ENCODE peak calls at places on chromosomes 1 and 21, in ten cellular contexts. F is GF-D8, B is T-helper 22 cell, A is RPMI8226, D is AG09309, J is GOT3, P is GM13976, Y is colonic mucosa, V is H9, T is NCI-H748 treated with DMSO at 0.1 percent for 48 hours. S is an unnamed sample.

GRCh38 chr21:45618846-45619485 is 24.6 kb upstream of the PCBP3 start:
- DNase-seq in F (no peak), B (no peak), A (no peak), D (no peak), J (no peak), P (no peak), Y (no peak), V (peak), T (no peak), S (no peak)

GRCh38 chr1:228101614-228101993 is 1.5 kb downstream of the C1orf35 start:
- DNase-seq in F (no peak), B (no peak), A (no peak), D (no peak), J (no peak), P (no peak), Y (peak), V (no peak), T (no peak), S (no peak)

GRCh38 chr21:25489673-25490072 is 117.6 kb downstream of the MRPL39 start:
- DNase-seq in F (no peak), B (no peak), A (no peak), D (no peak), J (no peak), P (no peak), Y (no peak), V (no peak), T (no peak), S (no peak)

GRCh38 chr21:32772281-32773047 is 909 bp upstream of the PAXBP1 start:
- DNase-seq in F (peak), B (peak), A (peak), D (no peak), J (no peak), P (peak), Y (peak), V (no peak), T (peak), S (peak)

GRCh38 chr1:230542054-230542453 is 100.2 kb upstream of the COG2 start:
- DNase-seq in F (no peak), B (no peak), A (no peak), D (no peak), J (no peak), P (no peak), Y (no peak), V (no peak), T (no peak), S (no peak)

GRCh38 chr21:31520506-31521163 is 138.9 kb upstream of the SOD1 start:
- DNase-seq in F (no peak), B (no peak), A (no peak), D (no peak), J (no peak), P (no peak), Y (no peak), V (no peak), T (peak), S (no peak)

GRCh38 chr1:241411776-241412338 is 54.9 kb upstream of the RGS7 start:
- DNase-seq in F (no peak), B (no peak), A (no peak), D (peak), J (no peak), P (no peak), Y (no peak), V (no peak), T (no peak), S (no peak)

GRCh38 chr1:205748398-205749093 is 1.4 kb downstream of the NUCKS1 start:
- DNase-seq in F (no peak), B (no peak), A (peak), D (peak), J (no peak), P (no peak), Y (peak), V (no peak), T (no peak), S (peak)

GRCh38 chr1:6016191-6016865 is 24.1 kb upstream of the NPHP4 start:
- DNase-seq in F (no peak), B (no peak), A (no peak), D (no peak), J (no peak), P (no peak), Y (no peak), V (no peak), T (no peak), S (no peak)

GRCh38 chr1:28104866-28105467 is 16.6 kb upstream of the EYA3 start:
- DNase-seq in F (no peak), B (no peak), A (no peak), D (no peak), J (no peak), P (no peak), Y (peak), V (peak), T (no peak), S (peak)

GRCh38 chr1:201495447-201496295 is 11.3 kb downstream of the CSRP1 start:
- DNase-seq in F (no peak), B (no peak), A (no peak), D (no peak), J (no peak), P (no peak), Y (peak), V (no peak), T (no peak), S (peak)

GRCh38 chr1:112517231-112517630 is 8.5 kb downstream of the WNT2B start:
- DNase-seq in F (no peak), B (no peak), A (no peak), D (no peak), J (no peak), P (no peak), Y (no peak), V (no peak), T (no peak), S (no peak)

GRCh38 chr1:111738436-111739221 is 566 bp downstream of the INKA2 start:
- DNase-seq in F (peak), B (peak), A (peak), D (no peak), J (peak), P (peak), Y (peak), V (peak), T (peak), S (peak)

GRCh38 chr1:199113265-199113869 is 474.5 kb downstream of the PTPRC start:
- DNase-seq in F (peak), B (no peak), A (peak), D (peak), J (peak), P (no peak), Y (peak), V (peak), T (peak), S (peak)

GRCh38 chr1:56409112-56409691 is 170.2 kb downstream of the PLPP3 start:
- DNase-seq in F (no peak), B (no peak), A (peak), D (no peak), J (no peak), P (peak), Y (peak), V (peak), T (no peak), S (peak)

GRCh38 chr1:44995467-44996238 is 9.3 kb upstream of the EIF2B3 start:
- DNase-seq in F (no peak), B (no peak), A (no peak), D (no peak), J (no peak), P (no peak), Y (no peak), V (no peak), T (no peak), S (no peak)

GRCh38 chr1:224506141-224506814 is 71.7 kb upstream of the WDR26 start:
- DNase-seq in F (no peak), B (no peak), A (no peak), D (no peak), J (no peak), P (no peak), Y (no peak), V (no peak), T (no peak), S (no peak)

GRCh38 chr1:63920154-63921117 is 146.6 kb downstream of the ROR1 start:
- DNase-seq in F (no peak), B (no peak), A (no peak), D (peak), J (no peak), P (no peak), Y (no peak), V (no peak), T (no peak), S (no peak)

S was measured in small intestine.